ENCODE peak calls at places on chromosomes 16 and 17, in ten cellular contexts. L is K562; Y is esophagus squamous epithelium; J is mesendoderm; H is OCI-LY7; T is body of pancreas; Z is Peyer's patch; N is naive thymus-derived CD4-positive, alpha-beta T cell; M is PC-9; I is transverse colon. Q is an unnamed sample. For H3K4me1, the result is how much of the 10 kb centered on the place peaks cover.

GRCh38 chr16:84897911-84898377 is 78.2 kb downstream of the CRISPLD2 start:
- DNase-seq in N (no peak), I (no peak), L (no peak), M (no peak), H (peak), Z (no peak), J (no peak), T (no peak), Y (no peak), Q (no peak)

GRCh38 chr17:57609878-57610270 is 135.2 kb downstream of the CCDC182 start:
- DNase-seq in L (no peak), N (no peak), I (no peak), M (no peak), H (no peak), Y (no peak), T (no peak), J (no peak), Z (peak), Q (no peak)

GRCh38 chr17:37273419-37274051 is 102.2 kb upstream of the C17orf78 start:
- DNase-seq in T (no peak), N (no peak), J (peak), L (peak), Z (no peak), M (no peak), H (no peak), I (no peak), Y (no peak), Q (peak)

GRCh38 chr17:40915199-40915661 is 22.2 kb downstream of the KRT23 start:
- DNase-seq in I (no peak), T (no peak), M (peak), N (no peak), L (no peak), Z (no peak), J (peak), H (no peak), Y (no peak), Q (no peak)

GRCh38 chr17:42675984-42676423 is 790 bp downstream of the PLEKHH3 start:
- DNase-seq in Y (no peak), I (peak), L (peak), H (peak), J (peak), T (peak), Z (no peak), M (no peak), N (no peak), Q (peak)

GRCh38 chr17:69608808-69609494 is 194.5 kb downstream of the MAP2K6 start:
- DNase-seq in L (no peak), N (no peak), H (no peak), M (peak), Z (no peak), I (no peak), J (no peak), Y (no peak), T (no peak), Q (no peak)

GRCh38 chr16:2513405-2514332 is at the start of gene ATP6V0C:
- DNase-seq in M (peak), H (peak), N (peak), J (peak), Z (peak), T (peak), I (peak), L (peak), Y (peak), Q (peak)

GRCh38 chr17:74883241-74883750 is 10.1 kb downstream of the FADS6 start:
- DNase-seq in Z (no peak), L (no peak), I (no peak), M (no peak), T (no peak), J (no peak), N (no peak), H (no peak), Y (no peak), Q (no peak)

GRCh38 chr17:6204203-6204722 is 134.1 kb downstream of the WSCD1 start:
- DNase-seq in M (no peak), L (no peak), Z (no peak), J (no peak), I (no peak), N (no peak), H (no peak), Y (no peak), T (no peak), Q (no peak)

GRCh38 chr17:29078183-29079045 is 35.5 kb downstream of the PIPOX start:
- DNase-seq in N (no peak), L (no peak), J (no peak), Y (no peak), Z (no peak), M (no peak), H (no peak), T (no peak), I (no peak), Q (no peak)

GRCh38 chr17:21460358-21460757 is 84.2 kb downstream of the KCNJ12 start:
- DNase-seq in N (no peak), Z (no peak), M (no peak), T (no peak), H (no peak), J (no peak), L (no peak), I (no peak), Y (no peak), Q (no peak)

GRCh38 chr16:57852189-57852588 is 49.9 kb upstream of the KIFC3 start:
- DNase-seq in N (no peak), M (no peak), H (no peak), Y (no peak), L (no peak), T (no peak), J (no peak), Z (no peak), I (no peak), Q (no peak)

GRCh38 chr16:964696-965395 is 5.9 kb downstream of the LMF1 start:
- DNase-seq in M (no peak), H (no peak), J (no peak), Y (no peak), T (no peak), I (peak), N (peak), L (no peak), Z (no peak), Q (peak)

GRCh38 chr17:21674242-21674731 is 18.0 kb upstream of the KCNJ18 start:
- DNase-seq in H (no peak), M (no peak), Y (no peak), T (no peak), L (peak), Z (no peak), I (no peak), J (no peak), N (no peak), Q (no peak)

GRCh38 chr17:1142503-1143095 is 37.2 kb downstream of the ABR start:
- DNase-seq in L (no peak), J (no peak), M (no peak), H (no peak), Y (no peak), T (no peak), I (no peak), N (no peak), Z (no peak), Q (no peak)

GRCh38 chr16:9820481-9821246 is 361.6 kb downstream of the GRIN2A start:
- DNase-seq in Y (no peak), N (no peak), T (no peak), H (no peak), Z (no peak), J (peak), L (no peak), I (no peak), M (no peak), Q (no peak)

GRCh38 chr16:46857261-46857962 is 26.4 kb upstream of the C16orf87 start:
- DNase-seq in L (peak), Y (no peak), M (no peak), Z (no peak), N (no peak), H (peak), T (peak), J (no peak), I (no peak), Q (peak)

GRCh38 chr16:57091200-57091989 is 988 bp upstream of the CPNE2 start:
- DNase-seq in Y (no peak), L (no peak), T (peak), M (peak), I (peak), Z (no peak), N (no peak), H (no peak), J (peak), Q (no peak)

GRCh38 chr17:78113804-78114785 is 14.5 kb downstream of the TMC6 start:
- DNase-seq in Z (no peak), J (no peak), I (no peak), Y (no peak), M (no peak), L (no peak), N (peak), H (no peak), T (no peak), Q (no peak)

GRCh38 chr16:83215417-83216001 is 588.7 kb downstream of the CDH13 start:
- DNase-seq in I (peak), Z (no peak), Y (no peak), T (peak), L (peak), N (no peak), M (no peak), H (peak), J (peak), Q (peak)

GRCh38 chr16:57607676-57608461 is 20.6 kb upstream of the ADGRG1 start:
- DNase-seq in Z (no peak), T (no peak), H (no peak), J (no peak), I (no peak), L (no peak), N (no peak), M (no peak), Y (no peak), Q (no peak)

GRCh38 chr17:51687887-51688286 is 427.5 kb downstream of the UTP18 start:
- DNase-seq in H (no peak), J (no peak), M (no peak), N (no peak), L (no peak), Z (no peak), T (no peak), I (no peak), Y (no peak), Q (no peak)

GRCh38 chr16:81864646-81865382 is 85.7 kb downstream of the PLCG2 start:
- DNase-seq in T (no peak), L (no peak), M (no peak), Y (no peak), H (no peak), I (no peak), Z (no peak), N (no peak), J (peak), Q (no peak)

GRCh38 chr17:41718287-41718645 is 6.1 kb downstream of the GAST start:
- DNase-seq in Y (no peak), T (no peak), Z (no peak), M (no peak), H (no peak), N (no peak), L (no peak), J (no peak), I (no peak), Q (no peak)

GRCh38 chr17:67759355-67760171 is 41.8 kb downstream of the NOL11 start:
- DNase-seq in Y (no peak), J (no peak), Z (no peak), N (no peak), H (peak), M (no peak), I (peak), T (no peak), L (peak), Q (no peak)

GRCh38 chr17:12081720-12082119 is 61.0 kb downstream of the MAP2K4 start:
- DNase-seq in M (no peak), Z (no peak), N (no peak), H (no peak), Y (no peak), L (no peak), I (no peak), J (no peak), T (no peak), Q (no peak)

GRCh38 chr16:85716016-85716679 is 27.4 kb upstream of the GINS2 start:
- DNase-seq in J (no peak), Y (no peak), L (no peak), N (no peak), H (no peak), Z (no peak), T (no peak), M (no peak), I (no peak), Q (no peak)

GRCh38 chr17:36014946-36015345 is 2.8 kb downstream of the CCL23 start:
- DNase-seq in N (no peak), Y (no peak), L (no peak), T (no peak), J (no peak), M (no peak), Z (no peak), I (no peak), H (no peak), Q (no peak)

GRCh38 chr17:29592850-29593545 is at the start of gene ANKRD13B:
- DNase-seq in Z (peak), I (peak), L (peak), M (peak), N (no peak), H (peak), T (no peak), Y (no peak), J (no peak), Q (no peak)

GRCh38 chr17:2050246-2050866 is 4.5 kb upstream of the HIC1 start:
- DNase-seq in J (peak), Y (no peak), Z (peak), L (peak), H (peak), M (no peak), T (peak), I (peak), N (peak), Q (peak)

GRCh38 chr16:85778873-85779272 is 20.5 kb downstream of the EMC8 start:
- DNase-seq in Z (no peak), T (no peak), M (no peak), I (no peak), Y (no peak), H (no peak), L (no peak), J (no peak), N (no peak), Q (no peak)

GRCh38 chr16:90081606-90081970 is 4.5 kb upstream of the PRDM7 start:
- DNase-seq in N (no peak), Z (no peak), T (no peak), L (no peak), M (no peak), J (no peak), I (no peak), Y (no peak), H (no peak), Q (no peak)

GRCh38 chr16:68901910-68902309 is 58.6 kb downstream of the TANGO6 start:
- DNase-seq in H (no peak), I (no peak), Z (no peak), Y (no peak), T (no peak), L (no peak), N (no peak), J (peak), M (peak), Q (no peak)

GRCh38 chr17:78324391-78325075 is 35.3 kb downstream of the SOCS3 start:
- DNase-seq in M (no peak), H (no peak), L (no peak), J (peak), I (peak), Y (no peak), Z (peak), T (peak), N (peak), Q (no peak)

GRCh38 chr16:85356157-85356556 is 243.9 kb upstream of the CIBAR2 start:
- DNase-seq in N (no peak), I (no peak), H (no peak), M (no peak), Y (no peak), L (no peak), Z (no peak), J (no peak), T (no peak), Q (no peak)

GRCh38 chr16:80751167-80751566 is 53.2 kb downstream of the CDYL2 start:
- DNase-seq in I (no peak), H (no peak), N (no peak), T (no peak), L (no peak), J (peak), Z (no peak), Y (no peak), M (no peak), Q (peak)

GRCh38 chr17:7951143-7951792 is 19.3 kb downstream of the CNTROB start:
- DNase-seq in Z (no peak), H (no peak), T (no peak), M (no peak), Y (no peak), J (no peak), N (no peak), L (no peak), I (no peak), Q (no peak)
- H3K4me3 ChIP-seq in Z (no peak), H (no peak), T (no peak), M (no peak), Y (no peak), J (no peak), N (no peak), L (no peak), I (no peak), Q (no peak)

GRCh38 chr16:71630808-71631207 is 4.8 kb downstream of the MARVELD3 start:
- DNase-seq in M (peak), T (no peak), H (no peak), J (peak), Z (no peak), N (no peak), I (no peak), L (no peak), Y (no peak), Q (no peak)

GRCh38 chr16:71627631-71628236 is 1.8 kb downstream of the MARVELD3 start:
- DNase-seq in T (peak), M (no peak), L (peak), I (peak), Z (no peak), H (no peak), N (no peak), Y (no peak), J (peak), Q (peak)

GRCh38 chr16:71629617-71630016 is 3.6 kb downstream of the MARVELD3 start:
- DNase-seq in T (peak), J (no peak), H (no peak), Z (no peak), I (no peak), N (no peak), Y (no peak), L (no peak), M (no peak), Q (peak)

GRCh38 chr16:71626858-71627213 is 852 bp downstream of the MARVELD3 start:
- DNase-seq in Y (no peak), N (no peak), H (no peak), I (peak), Z (no peak), L (peak), M (peak), T (peak), J (peak), Q (peak)

GRCh38 chr16:71628810-71629209 is 2.8 kb downstream of the MARVELD3 start:
- DNase-seq in T (peak), M (peak), N (no peak), L (no peak), Z (no peak), J (peak), Y (no peak), H (no peak), I (no peak), Q (peak)
- H3K27ac ChIP-seq in T (peak), M (no peak), N (no peak), L (no peak), Z (no peak), J (no peak), Y (no peak), H (no peak), I (no peak), Q (no peak)

GRCh38 chr17:47847341-47848197 is 3.4 kb downstream of the SP6 start:
- DNase-seq in M (no peak), T (no peak), N (no peak), H (no peak), I (no peak), Z (no peak), J (peak), L (no peak), Y (no peak), Q (no peak)
- H3K4me1 ChIP-seq in M (half or more), T (under half), N (under half), H (under half), I (under half), Z (half or more), J (under half), L (under half), Y (half or more), Q (under half)

DNA sequence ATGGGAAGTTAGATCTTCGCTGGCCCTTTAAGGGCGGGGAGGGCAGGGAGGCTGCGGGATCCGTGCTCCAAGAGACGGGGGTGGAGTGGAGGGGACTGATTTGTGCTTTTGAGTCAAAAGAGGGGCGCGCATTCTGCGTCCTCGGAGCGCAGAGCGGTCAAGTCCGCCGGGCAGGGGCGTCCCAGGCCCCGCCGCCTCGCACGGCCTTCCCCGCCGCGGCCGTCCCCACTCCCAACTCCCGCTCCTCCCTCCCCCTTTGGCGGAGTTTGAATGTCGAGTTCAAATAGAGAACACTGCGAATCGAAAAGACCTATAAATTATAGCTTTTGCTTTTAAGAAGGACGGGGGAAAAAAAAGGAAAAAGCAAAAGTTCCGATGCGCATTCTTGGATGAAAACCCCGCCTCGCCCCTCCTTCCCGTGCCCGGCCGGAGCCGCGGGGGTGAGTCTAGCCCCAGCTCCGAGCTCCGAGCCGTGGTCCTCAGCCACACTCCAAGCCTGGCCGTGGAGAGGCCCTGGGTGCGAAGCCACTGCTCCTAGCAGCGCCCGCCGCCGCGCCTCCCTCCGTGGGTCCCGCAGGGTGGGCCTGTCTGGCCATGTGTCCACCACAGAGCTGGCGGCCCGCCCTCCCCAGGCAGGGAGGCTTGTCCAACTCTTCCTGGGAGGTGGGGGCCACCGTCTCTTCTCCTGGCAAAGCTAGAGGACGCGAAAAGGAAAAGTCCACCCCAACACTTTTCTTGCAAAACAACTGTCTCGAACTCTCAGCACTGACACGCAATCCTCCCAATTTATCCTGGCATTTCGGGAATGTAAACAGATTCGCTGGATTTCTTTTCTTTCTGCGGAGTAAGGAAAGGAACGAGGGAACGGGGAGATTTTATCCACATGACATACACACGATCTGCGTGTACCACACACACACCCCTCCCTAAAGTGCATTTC is 3.6 kb downstream of the CBX8 start:
- DNase-seq in I (no peak), J (peak), L (no peak), N (no peak), T (no peak), Z (no peak), M (no peak), H (no peak), Y (no peak), Q (no peak)
- H3K4me3 ChIP-seq in I (peak), J (peak), L (no peak), N (no peak), T (no peak), Z (no peak), M (no peak), H (no peak), Y (peak), Q (no peak)

DNA sequence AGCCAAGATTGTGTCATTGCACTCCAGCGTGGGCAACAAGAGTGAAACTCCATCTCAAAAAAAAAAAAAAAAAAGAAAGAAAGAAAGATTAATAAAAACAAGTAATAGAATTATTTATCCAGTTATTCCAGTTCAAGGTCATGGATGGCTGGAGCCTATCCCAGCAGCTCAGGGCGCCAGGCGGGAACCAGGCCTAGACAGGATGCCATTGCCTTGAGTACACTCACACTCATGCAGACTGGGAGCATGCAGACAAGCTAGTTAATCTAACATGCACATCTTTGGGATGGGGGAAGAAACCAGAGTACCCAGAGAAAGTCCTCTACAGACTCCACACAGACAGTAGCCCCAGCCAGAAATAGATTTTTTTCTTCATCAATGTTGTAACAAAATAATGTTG is 17.9 kb downstream of the PDP2 start:
- DNase-seq in I (no peak), Z (no peak), L (no peak), T (no peak), M (peak), H (no peak), N (no peak), Y (no peak), J (no peak), Q (no peak)
- H3K27ac ChIP-seq in I (peak), Z (no peak), L (no peak), T (no peak), M (no peak), H (no peak), N (no peak), Y (peak), J (no peak), Q (no peak)

GRCh38 chr17:17709815-17710321 is 28.6 kb downstream of the RAI1 start:
- DNase-seq in L (no peak), H (no peak), N (no peak), Y (no peak), T (no peak), J (no peak), M (no peak), I (no peak), Z (no peak), Q (no peak)
- H3K4me1 ChIP-seq in L (under half), H (under half), N (under half), Y (half or more), T (under half), J (under half), M (under half), I (under half), Z (under half), Q (under half)

GRCh38 chr16:6856578-6856977 is 476.1 kb upstream of the RBFOX1 start:
- DNase-seq in M (no peak), H (no peak), I (no peak), N (no peak), Y (no peak), L (no peak), Z (no peak), J (no peak), T (no peak), Q (no peak)
- H3K4me3 ChIP-seq in M (no peak), H (no peak), I (no peak), N (no peak), Y (no peak), L (no peak), Z (no peak), J (no peak), T (no peak), Q (no peak)

Q was measured in small intestine.